ENCODE peak calls at places on chromosomes 7 and 10, in seven cellular contexts. X is GM12892; O is ecto neural progenitor cell; F is stimulated activated CD8-positive, alpha-beta memory T cell treated with anti-CD3 and anti-CD28 coated beads, Interleukin-12 subunit alpha, Interleukin-12 subunit beta, amount 100 ng/mL, for 1 hour; Q is activated CD4-positive, alpha-beta T cell treated with anti-CD3 and anti-CD28 coated beads for 48 hours; Z is germinal center; D is tibial nerve. H is an unnamed sample.
A peak's percentile ranks its signal among the peaks of the same experiment; 100 is the strongest.

GRCh38 chr7:118803-119376 is 73.5 kb upstream of the FAM20C start:
- DNase-seq in X (no peak), O (no peak), F (no peak), Q (no peak), Z (no peak), D (no peak), H (no peak)

GRCh38 chr7:69728299-69728698 is 130.0 kb downstream of the AUTS2 start:
- DNase-seq in X (no peak), O (no peak), F (no peak), Q (no peak), Z (no peak), D (no peak), H (no peak)

GRCh38 chr10:126568809-126569208 is 101.7 kb downstream of the C10orf90 start:
- DNase-seq in X (no peak), O (no peak), F (no peak), Q (no peak), Z (no peak), D (no peak), H (no peak)

GRCh38 chr7:158602905-158603772 is 15.5 kb upstream of the PTPRN2 start:
- DNase-seq in X (no peak), O (no peak), F (no peak), Q (peak; percentile 20), Z (peak; percentile 12), D (no peak), H (no peak)

GRCh38 chr10:124037784-124038183 is 55.6 kb downstream of the CHST15 start:
- DNase-seq in X (no peak), O (no peak), F (no peak), Q (no peak), Z (no peak), D (no peak), H (no peak)

GRCh38 chr10:93481931-93482834 is at the start of gene MYOF:
- DNase-seq in X (peak; percentile 34), O (peak; percentile 64), F (peak; percentile 15), Q (peak; percentile 70), Z (peak; percentile 73), D (peak; percentile 74), H (peak; percentile 69)

GRCh38 chr7:88217675-88218427 is 2.0 kb downstream of the SRI start:
- DNase-seq in X (no peak), O (no peak), F (no peak), Q (no peak), Z (peak; percentile 45), D (no peak), H (no peak)

GRCh38 chr7:26507375-26508068 is 215.9 kb downstream of the SNX10 start:
- DNase-seq in X (no peak), O (no peak), F (no peak), Q (no peak), Z (no peak), D (no peak), H (no peak)

GRCh38 chr10:100508691-100509150 is 10.9 kb downstream of the SEC31B start:
- DNase-seq in X (no peak), O (no peak), F (no peak), Q (peak; percentile 54), Z (peak; percentile 54), D (no peak), H (no peak)

GRCh38 chr7:116441534-116441933 is 58.0 kb upstream of the CAV2 start:
- DNase-seq in X (no peak), O (no peak), F (no peak), Q (no peak), Z (no peak), D (no peak), H (no peak)

GRCh38 chr7:29896685-29897411 is 90.5 kb downstream of the WIPF3 start:
- DNase-seq in X (no peak), O (no peak), F (no peak), Q (no peak), Z (no peak), D (no peak), H (no peak)

GRCh38 chr7:27697861-27698430 is 35.3 kb upstream of the HIBADH start:
- DNase-seq in X (peak; percentile 7), O (no peak), F (no peak), Q (peak; percentile 12), Z (peak; percentile 55), D (peak; percentile 20), H (no peak)

GRCh38 chr7:2405601-2406345 is 2.4 kb downstream of the CHST12 start:
- DNase-seq in X (peak; percentile 60), O (no peak), F (no peak), Q (peak; percentile 78), Z (peak; percentile 33), D (no peak), H (no peak)

GRCh38 chr7:157279973-157280841 is 56.6 kb upstream of the DNAJB6 start:
- DNase-seq in X (no peak), O (no peak), F (no peak), Q (no peak), Z (no peak), D (no peak), H (no peak)

GRCh38 chr7:130309986-130310385 is 17.0 kb downstream of the CPA4 start:
- DNase-seq in X (no peak), O (no peak), F (no peak), Q (peak; percentile 14), Z (no peak), D (no peak), H (no peak)

GRCh38 chr7:142873281-142873784 is 12.2 kb downstream of the TRPV6 start:
- DNase-seq in X (peak; percentile 67), O (no peak), F (no peak), Q (peak; percentile 69), Z (peak; percentile 57), D (no peak), H (no peak)

GRCh38 chr10:103140469-103140868 is 52.6 kb downstream of the NT5C2 start:
- DNase-seq in X (no peak), O (no peak), F (no peak), Q (no peak), Z (no peak), D (no peak), H (no peak)

GRCh38 chr10:67697646-67698245 is 1.8 kb upstream of the CTNNA3 start:
- DNase-seq in X (peak; percentile 14), O (no peak), F (no peak), Q (no peak), Z (peak; percentile 37), D (peak; percentile 31), H (peak; percentile 14)

GRCh38 chr7:130444230-130444629 is 3.4 kb upstream of the CEP41 start:
- DNase-seq in X (no peak), O (no peak), F (no peak), Q (no peak), Z (no peak), D (no peak), H (peak; percentile 31)

GRCh38 chr10:129786216-129786615 is 177.9 kb downstream of the EBF3 start:
- DNase-seq in X (no peak), O (no peak), F (no peak), Q (no peak), Z (no peak), D (no peak), H (no peak)

GRCh38 chr7:145665499-145666258 is 450.9 kb upstream of the CNTNAP2 start:
- DNase-seq in X (no peak), O (no peak), F (no peak), Q (no peak), Z (no peak), D (no peak), H (no peak)

GRCh38 chr7:132865766-132866531 is 215.9 kb downstream of the CHCHD3 start:
- DNase-seq in X (no peak), O (no peak), F (no peak), Q (no peak), Z (no peak), D (no peak), H (no peak)

GRCh38 chr10:98878418-98878817 is 357.2 kb downstream of the HPSE2 start:
- DNase-seq in X (no peak), O (no peak), F (no peak), Q (no peak), Z (no peak), D (no peak), H (no peak)

GRCh38 chr7:19674266-19674960 is 34.4 kb downstream of the POLR1F start:
- DNase-seq in X (no peak), O (no peak), F (no peak), Q (no peak), Z (no peak), D (no peak), H (no peak)

GRCh38 chr7:15921576-15921975 is 235.1 kb upstream of the MEOX2 start:
- DNase-seq in X (no peak), O (no peak), F (no peak), Q (no peak), Z (no peak), D (no peak), H (no peak)

GRCh38 chr10:92756233-92757065 is 66.7 kb downstream of the HHEX start:
- DNase-seq in X (peak; percentile 33), O (peak; percentile 20), F (no peak), Q (no peak), Z (peak; percentile 64), D (no peak), H (no peak)

GRCh38 chr7:66213637-66214036 is 8.5 kb downstream of the TPST1 start:
- DNase-seq in X (no peak), O (no peak), F (no peak), Q (no peak), Z (no peak), D (no peak), H (no peak)

GRCh38 chr7:51660516-51660915 is 343.9 kb upstream of the COBL start:
- DNase-seq in X (no peak), O (no peak), F (no peak), Q (no peak), Z (no peak), D (no peak), H (no peak)

GRCh38 chr10:120948889-120949382 is 97.8 kb downstream of the WDR11 start:
- DNase-seq in X (peak; percentile 74), O (peak; percentile 89), F (peak; percentile 37), Q (peak; percentile 79), Z (peak; percentile 81), D (peak; percentile 62), H (peak; percentile 57)

GRCh38 chr7:17942231-17942630 is 1.9 kb upstream of the SNX13 start:
- DNase-seq in X (no peak), O (no peak), F (no peak), Q (no peak), Z (no peak), D (no peak), H (no peak)

GRCh38 chr10:58637372-58637771 is 124.7 kb downstream of the BICC1 start:
- DNase-seq in X (no peak), O (no peak), F (no peak), Q (no peak), Z (no peak), D (no peak), H (no peak)

GRCh38 chr10:28810062-28810870 is 132.9 kb downstream of the BAMBI start:
- DNase-seq in X (no peak), O (no peak), F (no peak), Q (no peak), Z (no peak), D (no peak), H (no peak)

H was measured in uterus.